ENCODE peak calls at places on chromosomes 7 and 10, in six cellular contexts. W is HCT116, M is HepG2, O is GM23338, C is GM12878, N is endothelial cell of umbilical vein. V is an unnamed sample.

GRCh38 chr7:102407910-102408309 is 11.7 kb downstream of the PRKRIP1 start:
- DNase-seq in M (no peak), N (no peak), W (no peak), C (no peak), O (no peak), V (no peak)

GRCh38 chr7:152202056-152202455 is 176.6 kb downstream of the GALNT11 start:
- DNase-seq in N (peak), W (no peak), C (no peak), M (no peak), O (no peak), V (no peak)

GRCh38 chr10:71213127-71213616 is 802 bp downstream of the UNC5B start:
- DNase-seq in M (no peak), O (peak), W (peak), C (no peak), N (peak), V (peak)

GRCh38 chr7:47812460-47813136 is 135.7 kb downstream of the PKD1L1 start:
- DNase-seq in N (no peak), C (no peak), M (no peak), W (no peak), O (no peak), V (no peak)

GRCh38 chr10:52115823-52116222 is 198.3 kb upstream of the DKK1 start:
- DNase-seq in M (no peak), N (peak), O (no peak), C (no peak), W (no peak), V (no peak)

GRCh38 chr7:106891545-106892410 is 26.7 kb downstream of the PIK3CG start:
- DNase-seq in N (no peak), O (peak), C (no peak), M (no peak), W (no peak), V (no peak)

GRCh38 chr10:80684217-80684616 is 146.5 kb downstream of the SH2D4B start:
- DNase-seq in M (no peak), W (peak), C (no peak), N (peak), O (peak), V (peak)

GRCh38 chr10:129853236-129853946 is 110.7 kb downstream of the EBF3 start:
- DNase-seq in W (no peak), M (peak), N (no peak), O (no peak), C (no peak), V (peak)

GRCh38 chr10:11685787-11686218 is 56.4 kb upstream of the ECHDC3 start:
- DNase-seq in N (peak), W (peak), M (peak), O (no peak), C (peak), V (no peak)

GRCh38 chr10:43891241-43891640 is 242.6 kb upstream of the ZNF32 start:
- DNase-seq in N (no peak), C (no peak), M (no peak), O (no peak), W (no peak), V (no peak)

GRCh38 chr10:69490876-69491275 is 39.6 kb downstream of the TSPAN15 start:
- DNase-seq in M (no peak), C (no peak), O (no peak), N (no peak), W (no peak), V (no peak)

GRCh38 chr10:110648743-110649651 is 4.9 kb downstream of the RBM20 start:
- DNase-seq in W (no peak), C (no peak), M (no peak), O (no peak), N (no peak), V (no peak)

GRCh38 chr7:139600306-139600705 is 76.8 kb downstream of the CLEC2L start:
- DNase-seq in N (no peak), W (no peak), M (no peak), C (no peak), O (no peak), V (no peak)

GRCh38 chr10:2978111-2978510 is 89.2 kb upstream of the PFKP start:
- DNase-seq in M (peak), W (peak), O (peak), N (peak), C (peak), V (peak)

GRCh38 chr10:111472445-111472844 is 395.6 kb downstream of the ADRA2A start:
- DNase-seq in O (no peak), M (no peak), N (no peak), C (no peak), W (no peak), V (no peak)

GRCh38 chr10:96130326-96130758 is 245 bp downstream of the ZNF518A start:
- DNase-seq in C (no peak), N (peak), W (no peak), O (peak), M (peak), V (peak)

GRCh38 chr10:124648738-124649137 is 95.4 kb downstream of the FAM53B start:
- DNase-seq in N (peak), W (no peak), M (no peak), O (no peak), C (peak), V (peak)

GRCh38 chr7:88358881-88359280 is 52.2 kb upstream of the STEAP4 start:
- DNase-seq in W (no peak), O (no peak), N (no peak), C (no peak), M (no peak), V (no peak)

GRCh38 chr10:17473228-17473950 is 19.0 kb upstream of the ST8SIA6 start:
- DNase-seq in N (no peak), O (no peak), C (no peak), W (no peak), M (no peak), V (no peak)
- H2AFZ ChIP-seq in N (no peak), O (peak), C (no peak), W (no peak), M (no peak), V (no peak)

DNA sequence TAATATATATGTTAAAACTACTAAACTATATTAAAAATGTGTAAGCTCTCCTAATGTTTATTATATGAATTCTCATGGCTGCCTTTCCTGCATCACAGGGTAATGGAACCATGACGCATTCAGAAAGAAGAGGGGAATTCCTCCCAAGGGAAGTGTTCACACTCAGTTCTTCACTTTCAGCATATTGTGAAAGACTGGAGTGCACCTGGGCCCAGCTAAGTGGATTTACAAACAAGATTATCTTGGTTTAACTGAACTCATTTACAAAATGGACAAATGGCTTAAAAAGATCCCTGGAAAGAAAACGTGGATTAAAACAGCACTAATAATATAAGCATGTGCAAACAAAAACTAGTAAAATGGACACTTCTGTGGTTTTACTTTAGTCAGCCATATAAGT is 149.8 kb downstream of the DOCK4 start:
- DNase-seq in N (peak), O (no peak), W (no peak), M (no peak), C (peak), V (no peak)
- H3K27ac ChIP-seq in N (no peak), O (no peak), W (no peak), M (no peak), C (no peak), V (peak)

GRCh38 chr7:116862234-116863167 is at the start of gene CAPZA2:
- DNase-seq in W (peak), M (peak), C (peak), N (peak), O (peak), V (peak)
- TF ChIP-seq POLR2AphosphoS5 in W (peak), M (peak), C (peak), N (peak), O (peak), V (peak)

GRCh38 chr7:74084722-74085578 is 1.3 kb downstream of the LIMK1 start:
- DNase-seq in N (no peak), C (no peak), O (no peak), W (no peak), M (no peak), V (peak)
- H2AFZ ChIP-seq in N (peak), C (peak), O (no peak), W (no peak), M (no peak), V (no peak)

V was measured in SK-N-SH.